ENCODE peak calls at places on chromosome 10, in eight cellular contexts. I is fibroblast of lung, G is transverse colon, L is right lobe of liver, S is esophagus squamous epithelium, D is OCI-LY7, H is stomach, X is heart right ventricle. J is an unnamed sample. For H3K4me1, the result is how much of the 10 kb centered on the place peaks cover.

GRCh38 chr10:7015457-7015856 is 395.4 kb downstream of the SFMBT2 start:
- DNase-seq in D (no peak), I (no peak), H (no peak), X (no peak), L (no peak), G (no peak), S (no peak), J (no peak)

GRCh38 chr10:99013885-99014284 is 221.8 kb downstream of the HPSE2 start:
- DNase-seq in S (no peak), G (no peak), I (no peak), H (no peak), D (no peak), L (no peak), X (no peak), J (no peak)

GRCh38 chr10:104146871-104147270 is 24.9 kb downstream of the SFR1 start:
- DNase-seq in H (no peak), L (no peak), S (no peak), D (no peak), G (no peak), I (no peak), X (no peak), J (no peak)

GRCh38 chr10:102863660-102864059 is 5.6 kb upstream of the AS3MT start:
- DNase-seq in L (no peak), X (no peak), D (no peak), S (no peak), I (no peak), G (no peak), H (no peak), J (no peak)

GRCh38 chr10:3897156-3897555 is 112.1 kb upstream of the KLF6 start:
- DNase-seq in D (no peak), X (no peak), G (no peak), H (no peak), I (peak), L (no peak), S (no peak), J (no peak)

GRCh38 chr10:127563718-127564553 is 14.8 kb downstream of the NPS start:
- DNase-seq in L (no peak), D (peak), I (no peak), S (no peak), X (peak), H (no peak), G (peak), J (no peak)

GRCh38 chr10:117424789-117425649 is 49.8 kb upstream of the PDZD8 start:
- DNase-seq in S (no peak), X (no peak), G (no peak), L (no peak), D (no peak), H (no peak), I (no peak), J (no peak)

GRCh38 chr10:27364028-27364427 is 123.4 kb upstream of the ACBD5 start:
- DNase-seq in X (no peak), L (no peak), I (no peak), D (no peak), S (no peak), G (no peak), H (no peak), J (no peak)

GRCh38 chr10:70758757-70759514 is 26.2 kb downstream of the TBATA start:
- DNase-seq in S (no peak), D (peak), I (peak), H (peak), X (no peak), G (peak), L (no peak), J (no peak)

GRCh38 chr10:89414879-89415821 is 782 bp downstream of the IFIT5 start:
- DNase-seq in L (peak), X (peak), I (peak), D (no peak), S (no peak), G (peak), H (peak), J (no peak)

GRCh38 chr10:101310528-101311439 is 43.2 kb upstream of the BTRC start:
- DNase-seq in I (no peak), D (no peak), L (no peak), S (no peak), H (peak), G (no peak), X (no peak), J (no peak)

GRCh38 chr10:130901311-130902165 is 410.0 kb downstream of the TCERG1L start:
- DNase-seq in X (no peak), S (no peak), D (no peak), H (no peak), L (no peak), I (no peak), G (no peak), J (no peak)

GRCh38 chr10:34580643-34581042 is 234.5 kb downstream of the PARD3 start:
- DNase-seq in L (no peak), S (no peak), H (no peak), G (no peak), X (no peak), I (peak), D (no peak), J (no peak)

GRCh38 chr10:62978417-62978955 is 154.6 kb upstream of the NRBF2 start:
- DNase-seq in L (no peak), H (no peak), G (no peak), I (peak), D (no peak), X (no peak), S (no peak), J (no peak)

GRCh38 chr10:83886871-83887270 is 252.4 kb upstream of the GHITM start:
- DNase-seq in H (no peak), D (no peak), I (peak), G (no peak), S (no peak), L (no peak), X (no peak), J (peak)

GRCh38 chr10:80461208-80462183 is 7.4 kb downstream of the TSPAN14 start:
- DNase-seq in H (no peak), L (no peak), X (no peak), D (no peak), G (no peak), I (no peak), S (no peak), J (no peak)

GRCh38 chr10:88205842-88206446 is 342.5 kb downstream of the PTEN start:
- DNase-seq in S (no peak), L (no peak), D (no peak), H (no peak), X (no peak), I (peak), G (no peak), J (no peak)

GRCh38 chr10:17213646-17214349 is 12.3 kb upstream of the TRDMT1 start:
- DNase-seq in G (no peak), I (peak), X (no peak), D (no peak), H (no peak), L (no peak), S (no peak), J (no peak)

GRCh38 chr10:110750931-110751330 is 106.8 kb downstream of the RBM20 start:
- DNase-seq in G (no peak), I (no peak), X (no peak), H (no peak), S (no peak), D (no peak), L (no peak), J (no peak)

GRCh38 chr10:85831422-85831821 is 535.2 kb downstream of the GRID1 start:
- DNase-seq in D (no peak), L (no peak), G (no peak), S (no peak), H (no peak), I (no peak), X (no peak), J (no peak)

GRCh38 chr10:97567891-97568290 is 4.7 kb upstream of the ANKRD2 start:
- DNase-seq in I (no peak), D (no peak), L (no peak), H (no peak), X (no peak), G (no peak), S (no peak), J (no peak)

GRCh38 chr10:1662361-1663025 is 74.8 kb downstream of the ADARB2 start:
- DNase-seq in H (no peak), L (no peak), I (no peak), X (no peak), S (no peak), G (no peak), D (peak), J (no peak)

GRCh38 chr10:119919271-119919670 is 26.7 kb downstream of the SEC23IP start:
- DNase-seq in H (no peak), L (no peak), D (no peak), G (no peak), I (no peak), X (no peak), S (no peak), J (no peak)

GRCh38 chr10:110802551-110803238 is 69.0 kb upstream of the PDCD4 start:
- DNase-seq in L (peak), D (peak), S (no peak), I (peak), X (peak), H (peak), G (peak), J (no peak)

GRCh38 chr10:117486606-117487005 is 55.9 kb upstream of the EMX2 start:
- DNase-seq in D (no peak), H (no peak), S (no peak), L (no peak), G (no peak), I (no peak), X (no peak), J (no peak)

GRCh38 chr10:107091126-107091525 is 73.4 kb downstream of the SORCS1 start:
- DNase-seq in H (no peak), S (no peak), X (no peak), D (no peak), I (no peak), G (no peak), L (no peak), J (no peak)

GRCh38 chr10:80186364-80187012 is 18.8 kb downstream of the ANXA11 start:
- DNase-seq in L (no peak), I (no peak), D (peak), H (peak), X (peak), S (no peak), G (no peak), J (no peak)

GRCh38 chr10:93393231-93393630 is 88.9 kb downstream of the MYOF start:
- DNase-seq in H (no peak), D (no peak), L (no peak), G (no peak), S (no peak), X (no peak), I (no peak), J (peak)

GRCh38 chr10:101840741-101841453 is 2.7 kb downstream of the KCNIP2 start:
- DNase-seq in D (peak), X (peak), S (no peak), L (peak), H (peak), I (peak), G (peak), J (no peak)

GRCh38 chr10:1379601-1380000 is 323.4 kb downstream of the WDR37 start:
- DNase-seq in X (no peak), H (peak), L (no peak), G (no peak), D (no peak), I (no peak), S (no peak), J (peak)

GRCh38 chr10:65941098-65941655 is 984.7 kb upstream of the LRRTM3 start:
- DNase-seq in X (no peak), S (no peak), G (no peak), I (no peak), H (no peak), D (no peak), L (no peak), J (no peak)

GRCh38 chr10:121659236-121659635 is 61.0 kb upstream of the FGFR2 start:
- DNase-seq in S (no peak), H (no peak), X (no peak), I (no peak), D (no peak), G (no peak), L (no peak), J (no peak)
- H3K4me1 ChIP-seq in S (under half), H (under half), X (under half), I (under half), D (under half), G (under half), L (under half), J (under half)

GRCh38 chr10:122702271-122702670 is 2.6 kb upstream of the C10orf120 start:
- DNase-seq in H (no peak), X (no peak), G (no peak), S (no peak), D (no peak), I (no peak), L (no peak), J (no peak)
- TF ChIP-seq CTCF in H (no peak), X (no peak), G (no peak), S (no peak), D (no peak), I (no peak), L (no peak), J (no peak)

DNA sequence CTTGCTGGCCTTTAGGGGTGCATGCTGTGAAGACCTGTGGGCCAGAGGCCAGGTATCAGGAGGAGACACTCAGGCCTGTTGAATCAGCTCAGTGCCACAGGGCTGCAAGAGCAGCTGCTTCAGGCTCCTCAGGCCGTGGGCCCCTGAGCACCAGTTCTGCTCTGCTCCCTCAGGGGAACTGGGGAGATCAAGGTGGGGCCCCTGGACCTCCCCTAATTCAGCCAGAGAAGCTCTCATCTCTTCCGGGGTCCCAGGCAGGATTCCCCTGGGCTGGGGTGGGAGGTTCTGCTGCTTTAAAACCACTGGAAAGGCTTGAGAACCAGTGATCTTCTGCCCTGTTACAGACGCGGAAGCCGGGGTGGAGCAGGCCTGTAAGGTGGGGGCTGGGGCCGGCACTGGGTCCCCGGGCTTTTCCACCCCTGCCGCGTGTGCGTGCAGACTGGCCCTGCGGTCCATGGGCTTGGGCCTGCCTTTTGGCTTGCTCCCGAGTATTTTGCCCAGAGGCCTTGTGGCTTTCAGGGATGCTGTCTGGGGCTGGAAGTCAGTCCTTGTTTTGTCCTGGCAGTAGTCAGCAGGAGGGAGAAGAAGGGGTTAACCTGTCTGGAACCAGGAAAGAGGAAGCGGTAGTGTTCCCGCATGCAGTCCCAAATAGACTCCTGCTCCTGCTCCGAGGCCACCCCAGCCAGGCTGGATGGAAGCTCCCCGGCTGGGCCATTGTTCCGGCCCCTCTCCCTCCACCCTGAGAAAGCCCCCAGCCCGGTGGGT is 74.3 kb downstream of the LHPP start:
- DNase-seq in L (no peak), X (no peak), S (no peak), D (peak), G (no peak), I (no peak), H (no peak), J (no peak)
- H3K4me1 ChIP-seq in L (under half), X (under half), S (under half), D (half or more), G (under half), I (under half), H (under half), J (under half)

GRCh38 chr10:36475746-36476145 is 649.7 kb upstream of the ANKRD30A start:
- DNase-seq in I (no peak), L (no peak), G (no peak), D (no peak), H (no peak), S (no peak), X (no peak), J (no peak)
- TF ChIP-seq CTCF in I (no peak), L (no peak), G (no peak), D (no peak), H (no peak), S (no peak), X (no peak), J (no peak)

DNA sequence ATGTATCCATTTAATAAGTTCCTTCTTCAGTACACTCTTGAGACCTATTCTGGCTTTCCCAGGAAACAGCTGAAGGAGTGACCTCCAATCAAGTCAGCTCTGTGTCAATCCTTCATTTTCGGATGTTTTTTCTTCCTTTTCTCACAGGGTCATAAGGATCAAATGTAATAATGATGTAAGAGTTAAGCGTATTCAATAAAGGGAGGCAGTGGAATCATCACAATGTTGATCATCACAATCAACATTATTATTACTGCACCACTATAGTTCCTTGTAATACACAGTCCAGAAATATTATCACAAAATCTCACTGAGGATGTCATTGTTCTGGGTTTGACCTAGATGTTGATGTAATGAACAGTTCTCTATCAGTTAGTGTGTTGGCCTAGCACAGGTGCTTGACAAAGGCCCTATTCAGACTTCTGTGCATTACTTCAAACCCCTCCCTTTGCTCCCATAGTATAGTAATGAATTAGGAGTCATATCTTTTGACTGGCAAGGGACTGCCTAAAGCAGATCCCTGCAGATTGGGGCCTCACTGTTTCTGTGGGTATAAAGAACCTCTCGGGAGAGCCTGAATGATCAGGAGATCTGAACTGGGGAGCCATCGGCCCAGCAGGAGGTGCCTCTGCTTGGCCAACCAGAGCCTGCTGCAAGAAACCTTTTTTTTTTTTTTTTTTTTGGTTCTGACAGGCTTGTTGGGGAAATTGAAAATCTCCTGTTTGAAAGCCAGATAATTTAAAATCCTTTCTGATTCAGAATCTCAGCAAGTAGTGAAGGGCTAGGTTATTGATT is 100.6 kb downstream of the KAT6B start:
- DNase-seq in X (no peak), D (no peak), H (no peak), S (no peak), L (no peak), G (no peak), I (no peak), J (no peak)
- H3K4me1 ChIP-seq in X (half or more), D (under half), H (half or more), S (under half), L (under half), G (under half), I (under half), J (half or more)

GRCh38 chr10:114703377-114704125 is 45.5 kb upstream of the ABLIM1 start:
- DNase-seq in G (no peak), L (no peak), H (no peak), I (no peak), S (no peak), X (no peak), D (peak), J (no peak)
- TF ChIP-seq CTCF in G (peak), L (peak), H (no peak), I (peak), S (peak), X (peak), D (peak), J (peak)

GRCh38 chr10:95425592-95426465 is 135.0 kb upstream of the PDLIM1 start:
- DNase-seq in X (no peak), H (no peak), S (no peak), I (no peak), L (no peak), D (no peak), G (no peak), J (no peak)

GRCh38 chr10:95428702-95429101 is 132.5 kb downstream of the SORBS1 start:
- DNase-seq in S (no peak), L (no peak), G (no peak), X (peak), H (no peak), D (no peak), I (no peak), J (no peak)

GRCh38 chr10:95429639-95430038 is 131.5 kb downstream of the SORBS1 start:
- DNase-seq in G (no peak), H (no peak), D (no peak), X (no peak), I (no peak), L (no peak), S (no peak), J (no peak)

GRCh38 chr10:95423327-95424005 is 132.7 kb upstream of the PDLIM1 start:
- DNase-seq in G (no peak), X (no peak), H (no peak), L (no peak), I (no peak), D (no peak), S (no peak), J (no peak)

DNA sequence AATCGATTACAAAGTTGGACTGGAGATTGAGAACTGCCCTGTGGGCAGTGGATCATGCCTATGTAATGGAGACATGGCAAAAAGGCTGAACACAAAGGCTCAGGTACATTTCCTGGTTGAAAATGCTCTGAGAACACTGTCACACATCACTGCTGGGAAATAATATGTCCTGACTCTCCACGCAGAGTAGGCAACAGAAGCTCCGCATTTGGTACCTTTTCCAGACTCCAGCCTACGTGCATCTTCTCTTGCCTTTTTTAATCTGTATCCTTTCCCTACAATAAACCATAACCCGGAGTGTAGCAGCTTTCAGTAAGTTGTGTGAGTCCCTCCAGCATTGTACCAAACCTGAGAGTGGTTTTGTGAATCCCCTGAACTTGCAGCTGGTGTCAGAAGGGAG is 134.7 kb downstream of the SORBS1 start:
- DNase-seq in X (no peak), I (no peak), S (no peak), L (no peak), H (no peak), D (no peak), G (no peak), J (no peak)
- H3K4me1 ChIP-seq in X (half or more), I (under half), S (under half), L (under half), H (under half), D (under half), G (under half), J (half or more)

DNA sequence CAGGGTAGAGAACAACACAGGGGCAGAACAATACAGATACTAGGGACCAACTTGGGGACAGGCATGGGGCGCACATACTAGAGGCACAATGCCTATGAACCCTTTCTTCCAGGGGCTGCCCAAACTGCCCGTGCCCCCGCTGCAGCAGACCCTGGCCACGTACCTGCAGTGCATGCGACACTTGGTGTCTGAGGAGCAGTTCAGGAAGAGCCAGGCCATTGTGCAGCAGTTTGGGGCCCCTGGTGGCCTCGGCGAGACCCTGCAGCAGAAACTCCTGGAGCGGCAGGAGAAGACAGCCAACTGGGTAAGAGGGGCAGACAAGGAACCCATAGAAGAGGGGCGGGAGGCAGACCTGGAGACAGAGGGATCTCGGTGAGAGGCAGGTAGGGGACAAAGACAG is 5.8 kb downstream of the CHAT start:
- DNase-seq in G (no peak), I (no peak), L (peak), S (no peak), H (no peak), X (no peak), D (no peak), J (no peak)
- TF ChIP-seq CTCF in G (no peak), I (no peak), L (no peak), S (no peak), H (no peak), X (no peak), D (no peak), J (no peak)